ENCODE peak calls at places on chromosomes 11 and 22, in five cellular contexts. H, C, A, J and E are unnamed samples. For H3K4me1, the result is how much of the 10 kb centered on the place peaks cover.

GRCh38 chr22:24706732-24707476 is 67.6 kb downstream of the PIWIL3 start:
- DNase-seq in H (no peak), C (no peak), A (no peak), J (no peak), E (no peak)

GRCh38 chr22:41908409-41909289 is 6.2 kb downstream of the SHISA8 start:
- DNase-seq in H (no peak), C (no peak), A (no peak), J (no peak), E (no peak)

GRCh38 chr11:108218912-108219783 is 3.3 kb downstream of the NPAT start:
- DNase-seq in H (no peak), C (no peak), A (no peak), J (no peak), E (no peak)

GRCh38 chr11:132395434-132395833 is 1025.0 kb downstream of the NTM start:
- DNase-seq in H (no peak), C (peak), A (no peak), J (no peak), E (no peak)

GRCh38 chr11:2661173-2662023 is 38.4 kb downstream of the KCNQ1OT1 start:
- DNase-seq in H (peak), C (no peak), A (no peak), J (no peak), E (no peak)

GRCh38 chr22:46583571-46583970 is 36.6 kb upstream of the GRAMD4 start:
- DNase-seq in H (no peak), C (no peak), A (no peak), J (no peak), E (peak)

GRCh38 chr11:77517226-77517625 is 43.3 kb upstream of the PAK1 start:
- DNase-seq in H (no peak), C (no peak), A (no peak), J (no peak), E (no peak)

GRCh38 chr11:74849525-74850391 is 99.1 kb downstream of the XRRA1 start:
- DNase-seq in H (no peak), C (peak), A (no peak), J (no peak), E (no peak)

GRCh38 chr11:62566247-62566646 is 7.4 kb downstream of the EEF1G start:
- DNase-seq in H (no peak), C (no peak), A (no peak), J (no peak), E (no peak)

GRCh38 chr11:81870815-81871214 is 862.8 kb downstream of the FAM181B start:
- DNase-seq in H (no peak), C (no peak), A (no peak), J (no peak), E (no peak)

GRCh38 chr11:117091753-117092477 is 6.3 kb downstream of the SIK3 start:
- DNase-seq in H (no peak), C (no peak), A (no peak), J (no peak), E (no peak)

GRCh38 chr11:10584071-10584501 is 15.6 kb upstream of the LYVE1 start:
- DNase-seq in H (no peak), C (no peak), A (no peak), J (no peak), E (no peak)

GRCh38 chr11:125663910-125664309 is 16.7 kb downstream of the ACRV1 start:
- DNase-seq in H (no peak), C (no peak), A (no peak), J (no peak), E (no peak)

GRCh38 chr22:23484651-23485050 is 95.4 kb downstream of the IGLL1 start:
- DNase-seq in H (no peak), C (peak), A (no peak), J (no peak), E (no peak)

GRCh38 chr11:113546757-113547507 is 71.7 kb upstream of the DRD2 start:
- DNase-seq in H (no peak), C (no peak), A (no peak), J (no peak), E (no peak)

GRCh38 chr11:59728913-59729312 is 15.3 kb upstream of the OR10V1 start:
- DNase-seq in H (no peak), C (no peak), A (peak), J (no peak), E (no peak)

GRCh38 chr22:20782601-20783299 is 8.8 kb downstream of the SERPIND1 start:
- DNase-seq in H (no peak), C (no peak), A (no peak), J (no peak), E (no peak)

GRCh38 chr22:33570110-33570509 is 350.2 kb downstream of the LARGE1 start:
- DNase-seq in H (no peak), C (no peak), A (no peak), J (no peak), E (no peak)

GRCh38 chr11:64342869-64343739 is 3.1 kb downstream of the CCDC88B start:
- DNase-seq in H (no peak), C (no peak), A (no peak), J (no peak), E (peak)

GRCh38 chr11:121323208-121323607 is 30.6 kb downstream of the SC5D start:
- DNase-seq in H (no peak), C (no peak), A (no peak), J (no peak), E (no peak)

GRCh38 chr11:57219021-57219627 is 17.9 kb downstream of the APLNR start:
- DNase-seq in H (no peak), C (no peak), A (no peak), J (no peak), E (no peak)

GRCh38 chr11:135075740-135076139 is 663.7 kb upstream of the B3GAT1 start:
- DNase-seq in H (peak), C (no peak), A (no peak), J (peak), E (no peak)

GRCh38 chr11:31779268-31779879 is 31.7 kb downstream of the PAX6 start:
- DNase-seq in H (no peak), C (no peak), A (no peak), J (no peak), E (no peak)

GRCh38 chr11:86101941-86102407 is 33.1 kb upstream of the PICALM start:
- DNase-seq in H (no peak), C (no peak), A (no peak), J (no peak), E (no peak)

GRCh38 chr11:124896821-124897391 is 759 bp downstream of the ROBO4 start:
- DNase-seq in H (no peak), C (no peak), A (no peak), J (no peak), E (no peak)

GRCh38 chr11:64971421-64972233 is at the start of gene MAJIN:
- DNase-seq in H (peak), C (no peak), A (peak), J (no peak), E (no peak)

GRCh38 chr11:2825261-2825885 is 60.2 kb downstream of the CDKN1C start:
- DNase-seq in H (peak), C (peak), A (peak), J (no peak), E (no peak)

GRCh38 chr11:65493367-65494176 is 5.3 kb upstream of the MALAT1 start:
- DNase-seq in H (no peak), C (no peak), A (peak), J (peak), E (peak)

GRCh38 chr11:1768141-1768469 is 4.4 kb upstream of the CTSD start:
- DNase-seq in H (no peak), C (no peak), A (no peak), J (no peak), E (no peak)

GRCh38 chr11:114399490-114399889 is 821 bp downstream of the C11orf71 start:
- DNase-seq in H (no peak), C (no peak), A (no peak), J (no peak), E (no peak)

GRCh38 chr22:33601062-33601461 is 319.2 kb downstream of the LARGE1 start:
- DNase-seq in H (no peak), C (no peak), A (no peak), J (no peak), E (no peak)

GRCh38 chr11:121652982-121653381 is 200.2 kb upstream of the SORL1-AS1 start:
- DNase-seq in H (no peak), C (no peak), A (no peak), J (no peak), E (no peak)

GRCh38 chr22:48079505-48080295 is 1317.2 kb downstream of the TBC1D22A start:
- DNase-seq in H (no peak), C (no peak), A (no peak), J (no peak), E (no peak)

GRCh38 chr22:24331468-24332440 is 61.1 kb downstream of the SPECC1L start:
- DNase-seq in H (no peak), C (no peak), A (no peak), J (no peak), E (no peak)

GRCh38 chr11:3808846-3809623 is 675 bp downstream of the PGAP2 start:
- DNase-seq in H (no peak), C (no peak), A (peak), J (peak), E (no peak)

GRCh38 chr11:34356130-34356529 is 1.7 kb downstream of the ABTB2 start:
- DNase-seq in H (no peak), C (no peak), A (no peak), J (no peak), E (no peak)
- TF ChIP-seq CTCF in H (no peak), C (no peak), A (no peak), J (no peak), E (no peak)

DNA sequence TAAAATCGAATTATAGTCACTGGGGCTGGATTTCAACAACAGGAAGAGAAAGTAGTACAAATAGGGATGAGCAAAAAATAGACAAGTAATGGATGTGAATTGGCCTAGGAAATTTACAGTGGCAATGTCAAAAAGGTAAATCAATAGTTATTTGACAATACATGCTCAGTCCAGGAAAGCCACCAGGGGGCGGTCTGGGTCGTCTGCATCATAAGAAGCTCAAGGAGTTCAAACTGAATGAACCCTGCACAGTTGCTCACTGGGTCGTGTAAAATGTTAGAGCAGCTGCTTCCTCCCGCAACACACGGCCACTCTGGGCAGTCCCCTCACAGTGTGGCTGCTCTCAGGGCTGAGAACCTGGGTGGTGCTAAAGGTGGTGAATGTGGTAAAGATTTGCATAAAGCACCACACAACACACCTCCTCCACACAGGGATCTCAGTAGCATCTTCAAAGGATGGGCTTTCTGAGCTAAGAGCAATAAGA is 85.9 kb downstream of the ZNF280B start:
- DNase-seq in H (peak), C (peak), A (no peak), J (peak), E (no peak)
- H3K4me1 ChIP-seq in H (under half), C (under half), A (under half), J (under half), E (under half)

GRCh38 chr11:11988862-11989261 is 19.6 kb downstream of the DKK3 start:
- DNase-seq in H (no peak), C (no peak), A (no peak), J (no peak), E (no peak)
- TF ChIP-seq CTCF in H (peak), C (no peak), A (no peak), J (no peak), E (no peak)

GRCh38 chr11:6403539-6403938 is 13.3 kb downstream of the SMPD1 start:
- DNase-seq in H (no peak), C (no peak), A (no peak), J (no peak), E (no peak)

GRCh38 chr11:6400431-6401345 is 10.4 kb downstream of the SMPD1 start:
- DNase-seq in H (no peak), C (no peak), A (no peak), J (no peak), E (no peak)

GRCh38 chr11:6401439-6401838 is 11.2 kb downstream of the SMPD1 start:
- DNase-seq in H (no peak), C (no peak), A (no peak), J (no peak), E (no peak)

GRCh38 chr11:6402561-6402981 is 12.3 kb downstream of the SMPD1 start:
- DNase-seq in H (no peak), C (no peak), A (no peak), J (no peak), E (no peak)

GRCh38 chr11:6402061-6402470 is 11.8 kb downstream of the SMPD1 start:
- DNase-seq in H (no peak), C (no peak), A (no peak), J (no peak), E (no peak)
- H3K4me1 ChIP-seq in H (under half), C (under half), A (under half), J (under half), E (under half)

GRCh38 chr11:26572770-26573402 is 823 bp upstream of the MUC15 start:
- DNase-seq in H (no peak), C (no peak), A (no peak), J (no peak), E (no peak)

GRCh38 chr11:26579683-26580082 is 7.6 kb upstream of the MUC15 start:
- DNase-seq in H (no peak), C (no peak), A (no peak), J (no peak), E (no peak)

GRCh38 chr11:26573896-26574295 is 1.8 kb upstream of the MUC15 start:
- DNase-seq in H (no peak), C (no peak), A (no peak), J (no peak), E (no peak)

GRCh38 chr11:26578998-26579635 is 7.1 kb upstream of the MUC15 start:
- DNase-seq in H (no peak), C (no peak), A (no peak), J (no peak), E (no peak)

GRCh38 chr11:26575946-26576345 is 3.9 kb upstream of the MUC15 start:
- DNase-seq in H (no peak), C (no peak), A (no peak), J (no peak), E (no peak)
- TF ChIP-seq CTCF in H (no peak), C (no peak), A (no peak), J (no peak), E (no peak)

DNA sequence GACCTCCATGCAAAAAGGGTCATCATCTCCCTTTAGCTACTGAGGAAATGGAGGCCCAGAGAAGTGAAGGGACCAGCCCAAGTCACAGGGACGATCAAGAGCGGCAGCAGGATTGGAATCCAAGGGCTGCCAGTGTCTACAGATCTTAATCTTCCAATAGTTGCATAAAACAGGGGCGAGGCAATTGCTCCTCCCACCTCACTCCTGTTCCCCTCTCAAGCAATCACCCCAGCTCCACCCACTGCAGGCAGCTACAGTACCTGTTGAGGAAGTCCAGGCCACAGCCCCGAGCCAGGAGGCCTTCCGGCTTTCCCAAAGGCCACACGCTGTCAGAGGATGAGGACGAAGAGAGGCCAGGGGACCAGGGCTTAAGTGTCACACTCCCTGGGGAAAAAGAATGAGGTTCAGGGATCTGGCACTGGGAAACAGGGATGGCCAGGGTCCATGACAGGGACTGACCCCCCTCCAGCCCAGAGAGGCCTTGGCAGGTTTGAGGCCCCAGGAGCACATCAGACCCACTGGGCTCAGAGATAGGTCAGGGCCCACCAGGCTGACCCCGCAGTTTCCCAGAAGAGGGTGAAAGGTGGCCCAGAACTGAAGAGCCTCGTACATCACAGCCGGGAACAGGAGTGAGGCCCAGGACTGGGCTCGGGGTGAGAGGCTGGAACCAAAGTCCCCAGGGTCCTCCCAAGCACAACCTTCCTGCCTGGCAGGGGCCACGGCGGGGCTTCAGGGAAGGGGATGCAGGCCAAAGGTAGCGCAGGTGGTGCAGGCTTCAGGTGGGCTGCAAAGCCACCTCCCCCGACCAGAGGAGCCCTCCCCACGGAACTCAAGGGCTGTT is 16.4 kb upstream of the MFNG start:
- DNase-seq in H (peak), C (no peak), A (peak), J (no peak), E (peak)
- H3K4me1 ChIP-seq in H (under half), C (half or more), A (under half), J (half or more), E (under half)

GRCh38 chr11:104531075-104531474 is 367.1 kb upstream of the PDGFD start:
- DNase-seq in H (no peak), C (no peak), A (no peak), J (no peak), E (no peak)
- TF ChIP-seq CTCF in H (no peak), C (no peak), A (peak), J (no peak), E (peak)

GRCh38 chr11:72789493-72790131 is 4.2 kb downstream of the STARD10 start:
- DNase-seq in H (no peak), C (no peak), A (no peak), J (no peak), E (no peak)
- H3K4me1 ChIP-seq in H (under half), C (under half), A (half or more), J (under half), E (under half)